ENCODE peak calls at places on chromosome 18, in seven cellular contexts. R, T, W, K, N, H and U are unnamed samples.

GRCh38 chr18:48294894-48295585 is 114.1 kb downstream of the ZBTB7C start:
- DNase-seq in T (no peak), H (no peak), R (no peak), W (no peak), K (no peak), N (no peak), U (no peak)

GRCh38 chr18:48750485-48751175 is 200.1 kb downstream of the SMAD7 start:
- DNase-seq in H (no peak), K (no peak), T (no peak), R (no peak), N (no peak), W (no peak), U (no peak)

GRCh38 chr18:5668087-5668715 is 124.4 kb upstream of the EPB41L3 start:
- DNase-seq in N (no peak), T (no peak), R (no peak), H (no peak), W (no peak), K (no peak), U (no peak)

GRCh38 chr18:24056506-24056905 is 42.0 kb downstream of the TTC39C start:
- DNase-seq in K (no peak), H (no peak), R (no peak), N (no peak), W (no peak), T (no peak), U (no peak)

GRCh38 chr18:9950289-9951016 is 36.6 kb downstream of the VAPA start:
- DNase-seq in K (no peak), W (no peak), H (no peak), R (peak; percentile 46), T (no peak), N (no peak), U (peak; percentile 54)

GRCh38 chr18:50218432-50219197 is 23.7 kb upstream of the MYO5B start:
- DNase-seq in N (peak; percentile 12), H (no peak), T (peak; percentile 45), W (peak; percentile 70), K (peak; percentile 29), R (no peak), U (peak; percentile 14)

GRCh38 chr18:62751341-62751821 is 36.0 kb downstream of the PHLPP1 start:
- DNase-seq in H (peak; percentile 68), K (no peak), R (peak; percentile 40), T (peak; percentile 75), W (peak; percentile 93), N (peak; percentile 74), U (peak; percentile 25)

GRCh38 chr18:3773303-3773702 is 323.3 kb downstream of the TGIF1 start:
- DNase-seq in R (no peak), T (no peak), K (no peak), W (no peak), N (no peak), H (no peak), U (peak; percentile 32)

GRCh38 chr18:32469190-32469611 is 1.5 kb downstream of the GAREM1 start:
- DNase-seq in K (peak; percentile 28), R (peak; percentile 67), N (peak; percentile 15), T (no peak), H (no peak), W (peak; percentile 52), U (peak; percentile 36)

GRCh38 chr18:10160251-10160650 is 246.4 kb downstream of the VAPA start:
- DNase-seq in T (no peak), R (no peak), N (no peak), W (no peak), H (no peak), K (peak; percentile 35), U (no peak)

GRCh38 chr18:27843783-27844415 is 333.0 kb downstream of the CDH2 start:
- DNase-seq in W (peak; percentile 25), T (no peak), K (no peak), H (no peak), N (no peak), R (peak; percentile 57), U (peak; percentile 36)

GRCh38 chr18:48572402-48573126 is 33.7 kb downstream of the CTIF start:
- DNase-seq in K (no peak), W (no peak), H (no peak), N (no peak), T (no peak), R (no peak), U (no peak)

GRCh38 chr18:77948571-77948970 is 698.9 kb downstream of the GALR1 start:
- DNase-seq in N (no peak), K (no peak), R (no peak), T (no peak), W (peak; percentile 57), H (no peak), U (no peak)

GRCh38 chr18:26004827-26005226 is 85.6 kb downstream of the SS18 start:
- DNase-seq in W (peak; percentile 35), N (no peak), H (no peak), K (no peak), R (no peak), T (no peak), U (no peak)

GRCh38 chr18:21270453-21270852 is 28.4 kb downstream of the GREB1L start:
- DNase-seq in R (peak; percentile 14), K (no peak), T (no peak), N (no peak), H (no peak), W (no peak), U (no peak)

GRCh38 chr18:59564516-59564915 is 132.7 kb downstream of the CCBE1 start:
- DNase-seq in H (no peak), N (no peak), R (no peak), W (no peak), T (no peak), K (no peak), U (no peak)

GRCh38 chr18:29779096-29779495 is 1263.4 kb downstream of the DSC3 start:
- DNase-seq in K (peak; percentile 23), H (no peak), W (no peak), R (peak; percentile 34), T (no peak), N (no peak), U (peak; percentile 2)

GRCh38 chr18:10421859-10422258 is 32.6 kb upstream of the APCDD1 start:
- DNase-seq in W (no peak), H (no peak), T (no peak), R (no peak), N (no peak), K (no peak), U (peak; percentile 69)

GRCh38 chr18:39571511-39571910 is 2005.9 kb upstream of the CELF4 start:
- DNase-seq in T (no peak), K (peak; percentile 69), N (no peak), W (peak; percentile 44), H (no peak), R (peak; percentile 45), U (peak; percentile 19)

GRCh38 chr18:40866013-40866644 is 1088.9 kb upstream of the PIK3C3 start:
- DNase-seq in K (no peak), T (peak; percentile 36), H (no peak), W (peak; percentile 23), N (no peak), R (no peak), U (no peak)

GRCh38 chr18:37286801-37287200 is 278.8 kb downstream of the CELF4 start:
- DNase-seq in N (no peak), T (no peak), K (no peak), R (no peak), W (no peak), H (no peak), U (no peak)

GRCh38 chr18:62832282-62832681 is 116.9 kb downstream of the PHLPP1 start:
- DNase-seq in T (no peak), K (peak; percentile 49), H (no peak), R (no peak), N (no peak), W (peak; percentile 77), U (no peak)

GRCh38 chr18:43751203-43751602 is 473.9 kb upstream of the SYT4 start:
- DNase-seq in T (no peak), N (no peak), H (no peak), W (no peak), K (peak; percentile 80), R (no peak), U (no peak)

GRCh38 chr18:72799106-72799505 is 68.7 kb downstream of the NETO1 start:
- DNase-seq in K (no peak), N (no peak), H (no peak), R (peak; percentile 0), W (no peak), T (no peak), U (no peak)

GRCh38 chr18:3451989-3452749 is 2.2 kb downstream of the TGIF1 start:
- DNase-seq in H (no peak), T (no peak), K (peak; percentile 59), N (peak; percentile 54), W (peak; percentile 82), R (peak; percentile 68), U (peak; percentile 69)

DNA sequence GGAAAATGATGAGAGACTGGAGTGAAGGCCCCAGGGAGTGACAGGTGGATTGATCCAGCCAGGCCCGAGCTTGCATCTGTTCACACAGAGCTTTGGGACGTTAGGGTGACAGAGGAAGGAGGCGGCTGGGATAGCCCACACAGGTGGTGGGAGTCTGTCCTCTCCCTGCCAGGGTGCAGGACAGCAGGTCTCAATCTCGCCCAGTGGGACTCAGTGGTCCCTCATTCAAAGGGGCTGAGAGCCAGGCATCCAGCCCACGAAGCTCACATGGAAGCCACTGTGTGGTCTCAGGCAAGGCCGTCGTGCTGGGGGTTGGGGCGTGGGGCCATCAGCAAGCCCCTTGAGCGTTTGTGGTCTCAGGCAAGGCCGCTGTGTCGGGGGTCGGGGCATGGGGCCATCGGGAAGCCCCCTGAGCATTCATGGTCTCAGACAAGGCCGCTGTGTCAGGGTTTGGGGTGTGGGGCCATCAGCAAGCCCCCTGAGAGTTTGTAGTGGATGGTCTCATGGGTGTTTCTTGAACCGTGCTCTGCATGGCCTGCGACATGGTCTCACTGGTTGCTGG is 8.3 kb downstream of the KCNG2 start:
- DNase-seq in H (no peak), T (no peak), N (no peak), W (no peak), R (no peak), K (no peak), U (no peak)
- H3K4ac ChIP-seq in H (no peak overlapping the region), T (no peak overlapping the region), N (no peak overlapping the region), W (no peak overlapping the region), R (no peak overlapping the region), K (no peak overlapping the region), U (no peak overlapping the region)

GRCh38 chr18:44897445-44898215 is 216.9 kb downstream of the SETBP1 start:
- DNase-seq in W (no peak), H (no peak), N (no peak), K (no peak), T (no peak), R (no peak), U (no peak)
- H3K4ac ChIP-seq in W (no peak overlapping the region), H (no peak overlapping the region), N (no peak overlapping the region), K (no peak overlapping the region), T (no peak overlapping the region), R (no peak overlapping the region), U (no peak overlapping the region)

GRCh38 chr18:57854726-57855125 is 51.6 kb upstream of the ATP8B1 start:
- DNase-seq in K (no peak), W (no peak), H (no peak), T (no peak), R (no peak), N (no peak), U (peak; percentile 22)
- H3K4ac ChIP-seq in K (no peak overlapping the region), W (no peak overlapping the region), H (no peak overlapping the region), T (no peak overlapping the region), R (no peak overlapping the region), N (no peak overlapping the region), U (no peak overlapping the region)

GRCh38 chr18:8930990-8931648 is 171.4 kb upstream of the NDUFV2 start:
- DNase-seq in H (no peak), K (no peak), R (no peak), T (no peak), N (no peak), W (no peak), U (no peak)
- H3K4ac ChIP-seq in H (no peak overlapping the region), K (no peak overlapping the region), R (no peak overlapping the region), T (no peak overlapping the region), N (no peak overlapping the region), W (no peak overlapping the region), U (no peak overlapping the region)

GRCh38 chr18:2306641-2307040 is 264.7 kb downstream of the METTL4 start:
- DNase-seq in W (no peak), N (no peak), H (no peak), K (no peak), T (no peak), R (no peak), U (no peak)
- H3K4ac ChIP-seq in W (no peak overlapping the region), N (no peak overlapping the region), H (no peak overlapping the region), K (no peak overlapping the region), T (no peak overlapping the region), R (no peak overlapping the region), U (no peak overlapping the region)